ENCODE peak calls at places on chromosomes 13 and 19, in nine cellular contexts. K, F, Y, V, U, W, M, P and T are unnamed samples.

GRCh38 chr13:30224732-30225131 is 82.6 kb downstream of the KATNAL1 start:
- DNase-seq in K (no peak), F (no peak), Y (no peak), V (no peak), U (no peak), W (no peak), M (no peak), P (no peak), T (no peak)

GRCh38 chr19:45640849-45641273 is 1.7 kb upstream of the EML2 start:
- DNase-seq in K (no peak), F (no peak), Y (no peak), V (no peak), U (peak; percentile 48), W (peak; percentile 47), M (no peak), P (peak; percentile 34), T (no peak)

GRCh38 chr19:11345122-11345752 is 831 bp downstream of the TMEM205 start:
- DNase-seq in K (peak; percentile 15), F (no peak), Y (no peak), V (no peak), U (no peak), W (no peak), M (no peak), P (no peak), T (no peak)

GRCh38 chr13:48318014-48318713 is 14.6 kb downstream of the RB1 start:
- DNase-seq in K (no peak), F (no peak), Y (no peak), V (no peak), U (no peak), W (no peak), M (no peak), P (no peak), T (no peak)

GRCh38 chr13:31200636-31200970 is 828 bp downstream of the B3GLCT start:
- DNase-seq in K (no peak), F (peak; percentile 52), Y (peak; percentile 4), V (peak; percentile 53), U (peak; percentile 55), W (no peak), M (no peak), P (peak; percentile 63), T (no peak)

GRCh38 chr19:48740705-48741030 is 258 bp upstream of the RASIP1 start:
- DNase-seq in K (no peak), F (no peak), Y (no peak), V (no peak), U (no peak), W (no peak), M (no peak), P (no peak), T (no peak)

GRCh38 chr13:110698689-110699088 is 7.2 kb downstream of the CARS2 start:
- DNase-seq in K (no peak), F (no peak), Y (no peak), V (no peak), U (no peak), W (no peak), M (no peak), P (no peak), T (no peak)

GRCh38 chr13:98004107-98004506 is 50.6 kb downstream of the IPO5 start:
- DNase-seq in K (no peak), F (no peak), Y (no peak), V (no peak), U (no peak), W (no peak), M (no peak), P (no peak), T (no peak)

GRCh38 chr13:39148513-39148961 is 110.3 kb downstream of the NHLRC3 start:
- DNase-seq in K (no peak), F (no peak), Y (no peak), V (no peak), U (no peak), W (no peak), M (no peak), P (no peak), T (no peak)

GRCh38 chr13:28494861-28495585 is at the start of gene FLT1:
- DNase-seq in K (peak; percentile 4), F (peak; percentile 71), Y (no peak), V (peak; percentile 27), U (peak; percentile 10), W (no peak), M (no peak), P (no peak), T (no peak)

GRCh38 chr19:56725829-56726424 is 54.4 kb upstream of the ZNF835 start:
- DNase-seq in K (no peak), F (no peak), Y (no peak), V (no peak), U (no peak), W (no peak), M (no peak), P (no peak), T (no peak)

GRCh38 chr13:110561335-110562033 is at the start of gene RAB20:
- DNase-seq in K (no peak), F (peak; percentile 91), Y (no peak), V (peak; percentile 57), U (peak; percentile 73), W (peak; percentile 24), M (peak; percentile 74), P (peak; percentile 92), T (peak; percentile 39)

GRCh38 chr19:40650749-40651305 is 39.6 kb downstream of the NUMBL start:
- DNase-seq in K (no peak), F (no peak), Y (no peak), V (no peak), U (no peak), W (no peak), M (peak; percentile 64), P (no peak), T (no peak)

GRCh38 chr19:45231891-45232290 is 13.3 kb downstream of the EXOC3L2 start:
- DNase-seq in K (no peak), F (no peak), Y (no peak), V (no peak), U (no peak), W (no peak), M (no peak), P (no peak), T (no peak)

GRCh38 chr19:19062454-19063182 is 1.2 kb upstream of the SLC25A42 start:
- DNase-seq in K (no peak), F (no peak), Y (no peak), V (no peak), U (no peak), W (no peak), M (no peak), P (no peak), T (no peak)

GRCh38 chr13:114016321-114017027 is 42.6 kb upstream of the C13orf46 start:
- DNase-seq in K (no peak), F (no peak), Y (no peak), V (no peak), U (no peak), W (no peak), M (no peak), P (no peak), T (no peak)

GRCh38 chr13:82176761-82177160 is 1705.5 kb downstream of the SLITRK1 start:
- DNase-seq in K (no peak), F (no peak), Y (no peak), V (no peak), U (no peak), W (no peak), M (no peak), P (no peak), T (no peak)

GRCh38 chr13:110005563-110005962 is 219.2 kb upstream of the IRS2 start:
- DNase-seq in K (no peak), F (no peak), Y (no peak), V (no peak), U (no peak), W (no peak), M (no peak), P (no peak), T (no peak)

GRCh38 chr19:53655042-53655665 is 23.4 kb downstream of the DPRX start:
- DNase-seq in K (no peak), F (no peak), Y (no peak), V (no peak), U (no peak), W (no peak), M (no peak), P (no peak), T (no peak)

GRCh38 chr13:46170687-46171086 is 11.3 kb downstream of the LCP1 start:
- DNase-seq in K (no peak), F (no peak), Y (no peak), V (no peak), U (no peak), W (no peak), M (no peak), P (no peak), T (peak; percentile 59)

GRCh38 chr13:84430441-84430840 is 548.2 kb upstream of the SLITRK1 start:
- DNase-seq in K (peak; percentile 41), F (no peak), Y (no peak), V (no peak), U (no peak), W (no peak), M (no peak), P (no peak), T (no peak)